ENCODE peak calls at places on chromosomes 7 and 10, in seven cellular contexts. R is NCI-H1105; L is HTR-8/SVneo; I is MG63; S is RPMI7951; B is NCI-H1092 treated with DMSO at 0.1 percent for 48 hours; F is stimulated activated CD8-positive, alpha-beta memory T cell treated with anti-CD3 and anti-CD28 coated beads, Interleukin-12 subunit alpha, Interleukin-12 subunit beta, amount 100 ng/mL, for 1 hour. V is an unnamed sample.
A peak's percentile ranks its signal among the peaks of the same experiment; 100 is the strongest.

GRCh38 chr10:129523031-129523722 is 56.1 kb downstream of the MGMT start:
- DNase-seq in S (no peak), F (no peak), R (no peak), L (no peak), I (no peak), B (no peak), V (no peak)

GRCh38 chr7:5559586-5559985 is 136.0 kb upstream of the TNRC18 start:
- DNase-seq in L (no peak), B (no peak), R (no peak), S (no peak), F (no peak), I (no peak), V (no peak)

GRCh38 chr10:70958396-70958795 is 70.0 kb upstream of the PCBD1 start:
- DNase-seq in I (no peak), S (peak; percentile 47), R (no peak), L (no peak), F (no peak), B (no peak), V (no peak)

GRCh38 chr10:43383204-43383971 is 12.0 kb downstream of the FXYD4 start:
- DNase-seq in S (no peak), I (no peak), B (no peak), F (no peak), R (no peak), L (no peak), V (no peak)

GRCh38 chr10:86536294-86536861 is 14.8 kb upstream of the WAPL start:
- DNase-seq in L (no peak), B (no peak), R (no peak), I (no peak), S (no peak), F (peak; percentile 12), V (no peak)

GRCh38 chr7:151999337-152000090 is 26.0 kb upstream of the GALNT11 start:
- DNase-seq in B (no peak), F (no peak), I (no peak), S (no peak), R (no peak), L (no peak), V (no peak)

GRCh38 chr10:97821308-97822038 is 28.2 kb upstream of the GOLGA7B start:
- DNase-seq in I (no peak), F (no peak), B (peak; percentile 53), L (no peak), S (no peak), R (no peak), V (no peak)

GRCh38 chr10:70331486-70332268 is 47.9 kb upstream of the NPFFR1 start:
- DNase-seq in F (no peak), R (peak; percentile 12), I (peak; percentile 53), L (peak; percentile 87), B (peak; percentile 34), S (peak; percentile 97), V (peak; percentile 54)

GRCh38 chr7:2545746-2546425 is 9.4 kb downstream of the BRAT1 start:
- DNase-seq in F (no peak), L (no peak), B (no peak), I (no peak), S (no peak), R (no peak), V (no peak)

GRCh38 chr7:130669051-130669700 is 628 bp upstream of the COPG2 start:
- DNase-seq in L (no peak), I (no peak), R (no peak), B (peak; percentile 42), S (no peak), F (no peak), V (no peak)

GRCh38 chr7:51647931-51648351 is 331.3 kb upstream of the COBL start:
- DNase-seq in F (no peak), B (peak; percentile 15), L (no peak), S (no peak), I (no peak), R (no peak), V (no peak)

GRCh38 chr7:3995187-3995586 is 686.9 kb upstream of the FOXK1 start:
- DNase-seq in I (no peak), S (no peak), F (no peak), L (no peak), R (no peak), B (no peak), V (no peak)

GRCh38 chr7:7739718-7740355 is 21.4 kb upstream of the RPA3 start:
- DNase-seq in F (no peak), B (no peak), S (no peak), R (no peak), L (no peak), I (no peak), V (no peak)

GRCh38 chr10:111347386-111348005 is 270.7 kb downstream of the ADRA2A start:
- DNase-seq in B (no peak), R (no peak), I (no peak), F (no peak), S (no peak), L (no peak), V (no peak)

GRCh38 chr10:86413046-86413728 is 46.6 kb upstream of the GRID1 start:
- DNase-seq in R (no peak), I (no peak), L (no peak), S (no peak), B (no peak), F (no peak), V (no peak)

GRCh38 chr7:122942765-122943164 is 52.7 kb downstream of the TAS2R16 start:
- DNase-seq in I (no peak), B (no peak), R (no peak), S (no peak), L (no peak), F (no peak), V (no peak)

GRCh38 chr7:17444151-17444550 is 145.7 kb downstream of the AHR start:
- DNase-seq in R (no peak), F (no peak), S (no peak), I (no peak), L (no peak), B (no peak), V (no peak)

GRCh38 chr10:63093227-63093626 is 39.9 kb upstream of the NRBF2 start:
- DNase-seq in R (no peak), S (no peak), F (no peak), I (no peak), L (no peak), B (no peak), V (no peak)

GRCh38 chr10:89426230-89426868 is 12.0 kb downstream of the IFIT5 start:
- DNase-seq in B (peak; percentile 17), I (no peak), R (no peak), S (peak; percentile 50), F (no peak), L (peak; percentile 56), V (peak; percentile 47)

GRCh38 chr10:26588611-26589010 is 108.9 kb upstream of the PDSS1 start:
- DNase-seq in R (no peak), B (no peak), I (no peak), F (no peak), S (no peak), L (no peak), V (no peak)

GRCh38 chr7:142583424-142583823 is 165.8 kb upstream of the PRSS1 start:
- DNase-seq in I (peak; percentile 79), L (peak; percentile 39), R (no peak), B (no peak), F (no peak), S (peak; percentile 91), V (peak; percentile 86)

GRCh38 chr10:97647556-97647955 is 7.1 kb downstream of the PI4K2A start:
- DNase-seq in L (no peak), R (no peak), S (peak; percentile 33), I (no peak), B (no peak), F (no peak), V (no peak)